ENCODE peak calls at places on chromosomes 7 and 10, in ten cellular contexts. U is left ventricle myocardium superior; I is upper lobe of right lung; L is foreskin fibroblast; P is AG10803; K is activated CD4-positive, alpha-beta T cell treated with anti-CD3 and anti-CD28 coated beads, Interleukin-2, amount 10 ng/mL, durations not matched to agents 7 days and 5 days; T is colonic mucosa; Q is mucosa of gallbladder; A is foreskin melanocyte; S is HTR-8/SVneo. Y is an unnamed sample.

GRCh38 chr7:110007316-110007910 is 1083.5 kb upstream of the LRRN3 start:
- DNase-seq in K (no peak), A (no peak), L (no peak), T (no peak), U (no peak), S (no peak), P (no peak), I (no peak), Q (no peak), Y (no peak)

GRCh38 chr10:79068203-79068561 is 584 bp upstream of the ZMIZ1 start:
- DNase-seq in T (peak), A (no peak), I (peak), S (no peak), L (peak), K (peak), Q (no peak), U (peak), P (no peak), Y (no peak)

GRCh38 chr10:88227342-88228018 is 355.6 kb downstream of the RNLS start:
- DNase-seq in A (peak), Q (no peak), I (no peak), K (no peak), S (no peak), U (peak), L (peak), T (peak), P (no peak), Y (peak)

GRCh38 chr10:124265391-124265745 is 153.4 kb downstream of the OAT start:
- DNase-seq in I (no peak), A (no peak), Q (no peak), P (no peak), T (no peak), L (no peak), U (no peak), K (no peak), S (no peak), Y (no peak)

GRCh38 chr10:42926831-42927230 is 144.2 kb downstream of the BMS1 start:
- DNase-seq in P (peak), L (no peak), I (no peak), U (peak), S (peak), T (no peak), Q (no peak), K (no peak), A (no peak), Y (peak)

GRCh38 chr10:24848169-24848688 is 104.2 kb downstream of the PRTFDC1 start:
- DNase-seq in K (no peak), I (no peak), L (peak), Q (no peak), T (no peak), A (no peak), S (no peak), P (no peak), U (no peak), Y (no peak)

GRCh38 chr10:67925449-67926005 is 41.1 kb downstream of the SIRT1 start:
- DNase-seq in L (peak), A (peak), Q (no peak), S (no peak), K (no peak), I (no peak), T (no peak), P (peak), U (no peak), Y (peak)

GRCh38 chr7:128783143-128783799 is 7.7 kb upstream of the OPN1SW start:
- DNase-seq in P (peak), I (no peak), L (peak), S (no peak), T (peak), U (peak), K (no peak), Q (peak), A (peak), Y (peak)

GRCh38 chr7:124781907-124782306 is 16.3 kb upstream of the GPR37 start:
- DNase-seq in S (no peak), I (no peak), U (no peak), A (no peak), K (no peak), P (no peak), T (no peak), L (no peak), Q (no peak), Y (no peak)

GRCh38 chr7:20267482-20267881 is 50.3 kb upstream of the MACC1 start:
- DNase-seq in S (no peak), Q (no peak), K (no peak), A (no peak), P (no peak), L (no peak), U (no peak), T (no peak), I (no peak), Y (no peak)

GRCh38 chr7:18481776-18482175 is 13.8 kb upstream of the HDAC9 start:
- DNase-seq in K (no peak), I (no peak), L (no peak), A (no peak), S (no peak), P (no peak), U (no peak), Q (peak), T (no peak), Y (no peak)

GRCh38 chr7:50334341-50334994 is 30.0 kb downstream of the IKZF1 start:
- DNase-seq in T (no peak), I (no peak), Q (no peak), P (no peak), K (no peak), A (no peak), L (no peak), U (no peak), S (no peak), Y (no peak)

GRCh38 chr7:2720024-2720423 is 32.0 kb downstream of the AMZ1 start:
- DNase-seq in S (no peak), U (peak), Q (no peak), K (no peak), P (no peak), T (no peak), L (no peak), A (no peak), I (no peak), Y (no peak)

GRCh38 chr7:130148561-130148960 is 56.6 kb downstream of the TMEM209 start:
- DNase-seq in I (no peak), K (no peak), A (no peak), S (no peak), P (peak), T (no peak), U (no peak), Q (no peak), L (peak), Y (peak)

GRCh38 chr7:13986208-13986607 is 3.3 kb downstream of the ETV1 start:
- DNase-seq in A (no peak), I (no peak), S (no peak), K (no peak), L (no peak), U (no peak), P (no peak), Q (no peak), T (no peak), Y (no peak)

GRCh38 chr10:121553861-121554264 is 44.4 kb downstream of the FGFR2 start:
- DNase-seq in Q (peak), S (no peak), P (no peak), U (no peak), I (no peak), K (no peak), T (peak), A (no peak), L (no peak), Y (no peak)

GRCh38 chr7:72140566-72140965 is 271.6 kb downstream of the CALN1 start:
- DNase-seq in P (no peak), K (no peak), L (no peak), S (no peak), T (no peak), U (no peak), I (no peak), Q (no peak), A (no peak), Y (no peak)

GRCh38 chr10:45160266-45160665 is 155.1 kb downstream of the OR13A1 start:
- DNase-seq in S (no peak), I (no peak), U (no peak), P (no peak), T (no peak), A (peak), Q (no peak), K (no peak), L (peak), Y (peak)

GRCh38 chr7:6164010-6164409 is 108.4 kb downstream of the CYTH3 start:
- DNase-seq in T (no peak), K (no peak), P (no peak), I (no peak), A (no peak), U (no peak), L (no peak), Q (no peak), S (no peak), Y (no peak)

GRCh38 chr10:130921461-130921860 is 390.1 kb downstream of the TCERG1L start:
- DNase-seq in K (no peak), L (no peak), I (no peak), U (no peak), T (no peak), A (no peak), Q (no peak), S (no peak), P (no peak), Y (no peak)

GRCh38 chr10:53572799-53573198 is 800.2 kb upstream of the MBL2 start:
- DNase-seq in U (no peak), S (no peak), K (no peak), Q (no peak), I (no peak), P (no peak), T (no peak), L (no peak), A (no peak), Y (no peak)

GRCh38 chr7:77759294-77759889 is 38.8 kb downstream of the TMEM60 start:
- DNase-seq in U (no peak), Q (peak), L (peak), A (peak), I (no peak), S (peak), T (peak), K (peak), P (peak), Y (peak)

GRCh38 chr10:74099836-74100235 is 50.8 kb downstream of the AP3M1 start:
- DNase-seq in S (no peak), U (no peak), L (no peak), I (no peak), K (no peak), P (no peak), T (no peak), Q (no peak), A (no peak), Y (no peak)

GRCh38 chr7:93044147-93044810 is 73.5 kb downstream of the SAMD9 start:
- DNase-seq in K (no peak), L (peak), Q (no peak), A (no peak), P (peak), I (no peak), S (no peak), U (no peak), T (no peak), Y (peak)

GRCh38 chr7:93115796-93116195 is 2.0 kb downstream of the SAMD9 start:
- DNase-seq in P (peak), Q (no peak), U (no peak), S (no peak), I (no peak), T (no peak), K (no peak), A (no peak), L (peak), Y (peak)

GRCh38 chr10:62805139-62806092 is 896 bp downstream of the ADO start:
- DNase-seq in T (peak), A (peak), U (peak), P (peak), K (peak), S (no peak), Q (no peak), L (peak), I (peak), Y (peak)

GRCh38 chr10:49817845-49818244 is 55.7 kb upstream of the OGDHL start:
- DNase-seq in Q (no peak), T (no peak), U (no peak), I (no peak), K (no peak), A (no peak), S (no peak), L (no peak), P (no peak), Y (no peak)

GRCh38 chr10:49387029-49387428 is 8.9 kb downstream of the DRGX start:
- DNase-seq in A (no peak), L (peak), I (no peak), S (peak), P (peak), T (no peak), K (no peak), U (no peak), Q (no peak), Y (peak)

GRCh38 chr10:54983255-54983654 is 182.2 kb upstream of the PCDH15 start:
- DNase-seq in T (no peak), K (no peak), L (no peak), U (no peak), Q (no peak), S (no peak), P (no peak), I (no peak), A (no peak), Y (no peak)

GRCh38 chr7:121488251-121488650 is 92.1 kb upstream of the FAM3C start:
- DNase-seq in A (no peak), K (no peak), P (no peak), L (no peak), I (no peak), Q (no peak), U (no peak), T (no peak), S (no peak), Y (no peak)

GRCh38 chr10:119190353-119190752 is 11.7 kb upstream of the PRDX3 start:
- DNase-seq in I (no peak), U (no peak), S (peak), P (peak), K (no peak), L (peak), A (no peak), Q (no peak), T (no peak), Y (peak)

GRCh38 chr10:37948210-37948609 is 28.2 kb downstream of the ZNF25 start:
- DNase-seq in A (no peak), U (no peak), P (no peak), T (no peak), Q (no peak), K (no peak), L (no peak), I (no peak), S (no peak), Y (no peak)

GRCh38 chr7:95511716-95512260 is 26.0 kb downstream of the ASB4 start:
- DNase-seq in I (no peak), U (peak), T (peak), Q (peak), S (peak), L (peak), P (peak), A (peak), K (peak), Y (peak)

GRCh38 chr7:48004023-48004422 is 24.6 kb upstream of the HUS1 start:
- DNase-seq in L (no peak), K (no peak), U (no peak), P (peak), A (no peak), I (no peak), Q (no peak), T (no peak), S (no peak), Y (no peak)

GRCh38 chr7:46123-46829 is 146.1 kb upstream of the FAM20C start:
- DNase-seq in A (no peak), P (no peak), T (peak), I (peak), L (no peak), Q (no peak), U (peak), S (no peak), K (no peak), Y (no peak)

GRCh38 chr10:66882271-66882670 is 43.6 kb upstream of the LRRTM3 start:
- DNase-seq in A (no peak), I (no peak), P (no peak), S (no peak), Q (no peak), U (no peak), T (no peak), L (no peak), K (no peak), Y (no peak)

GRCh38 chr7:98771519-98772241 is 98.1 kb downstream of the TMEM130 start:
- DNase-seq in T (peak), U (peak), Q (peak), I (no peak), A (no peak), K (no peak), L (peak), P (peak), S (no peak), Y (peak)

Y was measured in EH.